ENCODE peak calls at places on chromosomes 3 and 15, in six cellular contexts. One of them, this sample, is unnamed.

GRCh38 chr3:195100903-195101591 is 169.9 kb downstream of the XXYLT1 start:
- DNase-seq in Calu3: no peak
- DNase-seq in IMR-90: peak
- DNase-seq in neural crest cell: no peak
- DNase-seq in body of pancreas: peak
- DNase-seq in mucosa of descending colon: no peak
- DNase-seq in this sample: peak

GRCh38 chr15:66103293-66103590 is 150.3 kb downstream of the MEGF11 start:
- DNase-seq in Calu3: no peak
- DNase-seq in body of pancreas: no peak
- DNase-seq in mucosa of descending colon: no peak
- DNase-seq in neural crest cell: no peak
- DNase-seq in IMR-90: no peak
- DNase-seq in this sample: no peak

GRCh38 chr15:73474785-73475184 is 31.8 kb downstream of the REC114 start:
- DNase-seq in mucosa of descending colon: no peak
- DNase-seq in Calu3: no peak
- DNase-seq in neural crest cell: no peak
- DNase-seq in IMR-90: no peak
- DNase-seq in body of pancreas: no peak
- DNase-seq in this sample: no peak

GRCh38 chr3:172616061-172616461 is 92.8 kb upstream of the TNFSF10 start:
- DNase-seq in body of pancreas: no peak
- DNase-seq in mucosa of descending colon: no peak
- DNase-seq in IMR-90: peak
- DNase-seq in Calu3: no peak
- DNase-seq in neural crest cell: no peak
- DNase-seq in this sample: no peak

GRCh38 chr3:188294823-188295487 is 141.0 kb downstream of the LPP start:
- DNase-seq in IMR-90: peak
- DNase-seq in Calu3: peak
- DNase-seq in neural crest cell: no peak
- DNase-seq in mucosa of descending colon: no peak
- DNase-seq in body of pancreas: peak
- DNase-seq in this sample: peak

GRCh38 chr15:84915011-84915958 is 30.8 kb downstream of the SLC28A1 start:
- DNase-seq in Calu3: peak
- DNase-seq in mucosa of descending colon: no peak
- DNase-seq in IMR-90: peak
- DNase-seq in body of pancreas: peak
- DNase-seq in neural crest cell: no peak
- DNase-seq in this sample: peak

GRCh38 chr15:45948226-45948625 is 313.4 kb downstream of the SQOR start:
- DNase-seq in neural crest cell: no peak
- DNase-seq in Calu3: no peak
- DNase-seq in IMR-90: no peak
- DNase-seq in body of pancreas: no peak
- DNase-seq in mucosa of descending colon: no peak
- DNase-seq in this sample: no peak

GRCh38 chr3:197522183-197522715 is 33.5 kb downstream of the BDH1 start:
- DNase-seq in mucosa of descending colon: peak
- DNase-seq in body of pancreas: no peak
- DNase-seq in IMR-90: no peak
- DNase-seq in Calu3: peak
- DNase-seq in neural crest cell: no peak
- DNase-seq in this sample: no peak

GRCh38 chr3:56131976-56132590 is 336.2 kb downstream of the ERC2 start:
- DNase-seq in Calu3: peak
- DNase-seq in mucosa of descending colon: no peak
- DNase-seq in body of pancreas: peak
- DNase-seq in IMR-90: peak
- DNase-seq in neural crest cell: no peak
- DNase-seq in this sample: peak

GRCh38 chr15:95024388-95024787 is 793.0 kb downstream of the MCTP2 start:
- DNase-seq in Calu3: peak
- DNase-seq in body of pancreas: no peak
- DNase-seq in neural crest cell: no peak
- DNase-seq in IMR-90: peak
- DNase-seq in mucosa of descending colon: no peak
- DNase-seq in this sample: peak

GRCh38 chr3:123586131-123586530 is 1.3 kb upstream of the HACD2 start:
- DNase-seq in neural crest cell: peak
- DNase-seq in Calu3: peak
- DNase-seq in body of pancreas: peak
- DNase-seq in mucosa of descending colon: peak
- DNase-seq in IMR-90: no peak
- DNase-seq in this sample: peak

GRCh38 chr15:60396964-60397771 is 618 bp downstream of the ANXA2 start:
- DNase-seq in neural crest cell: no peak
- DNase-seq in IMR-90: peak
- DNase-seq in Calu3: peak
- DNase-seq in mucosa of descending colon: peak
- DNase-seq in body of pancreas: peak
- DNase-seq in this sample: peak

GRCh38 chr3:18919158-18919557 is 229.2 kb upstream of the KCNH8 start:
- DNase-seq in mucosa of descending colon: no peak
- DNase-seq in neural crest cell: no peak
- DNase-seq in IMR-90: no peak
- DNase-seq in Calu3: no peak
- DNase-seq in body of pancreas: no peak
- DNase-seq in this sample: no peak

GRCh38 chr3:181629029-181629428 is 82.7 kb upstream of the SOX2 start:
- DNase-seq in neural crest cell: no peak
- DNase-seq in body of pancreas: no peak
- DNase-seq in Calu3: no peak
- DNase-seq in IMR-90: peak
- DNase-seq in mucosa of descending colon: no peak
- DNase-seq in this sample: peak

GRCh38 chr3:117719316-117719926 is 1009.8 kb downstream of the TUSC7 start:
- DNase-seq in neural crest cell: no peak
- DNase-seq in IMR-90: peak
- DNase-seq in body of pancreas: no peak
- DNase-seq in Calu3: peak
- DNase-seq in mucosa of descending colon: no peak
- DNase-seq in this sample: peak

GRCh38 chr15:56292546-56293316 is 49.1 kb upstream of the RFX7 start:
- DNase-seq in body of pancreas: no peak
- DNase-seq in Calu3: no peak
- DNase-seq in IMR-90: no peak
- DNase-seq in neural crest cell: no peak
- DNase-seq in mucosa of descending colon: no peak
- DNase-seq in this sample: no peak

GRCh38 chr3:69144631-69145244 is 22.3 kb upstream of the LMOD3 start:
- DNase-seq in body of pancreas: no peak
- DNase-seq in neural crest cell: no peak
- DNase-seq in IMR-90: no peak
- DNase-seq in mucosa of descending colon: no peak
- DNase-seq in Calu3: no peak
- DNase-seq in this sample: no peak

GRCh38 chr3:127152676-127153505 is 40.0 kb upstream of the PRR23E start:
- DNase-seq in body of pancreas: no peak
- DNase-seq in Calu3: no peak
- DNase-seq in neural crest cell: no peak
- DNase-seq in mucosa of descending colon: no peak
- DNase-seq in IMR-90: no peak
- DNase-seq in this sample: no peak

GRCh38 chr15:42921049-42921731 is 612 bp upstream of the TTBK2 start:
- DNase-seq in body of pancreas: peak
- DNase-seq in IMR-90: peak
- DNase-seq in Calu3: no peak
- DNase-seq in mucosa of descending colon: peak
- DNase-seq in neural crest cell: peak
- DNase-seq in this sample: peak

GRCh38 chr15:41930221-41930866 is 36.5 kb upstream of the SPTBN5 start:
- DNase-seq in Calu3: no peak
- DNase-seq in IMR-90: peak
- DNase-seq in neural crest cell: no peak
- DNase-seq in body of pancreas: peak
- DNase-seq in mucosa of descending colon: peak
- DNase-seq in this sample: peak

GRCh38 chr15:38254065-38254883 is 1.6 kb downstream of the SPRED1 start:
- DNase-seq in neural crest cell: no peak
- DNase-seq in body of pancreas: peak
- DNase-seq in Calu3: peak
- DNase-seq in IMR-90: peak
- DNase-seq in mucosa of descending colon: no peak
- DNase-seq in this sample: peak

GRCh38 chr15:40302288-40302886 is 5.3 kb downstream of the PLCB2 start:
- DNase-seq in Calu3: no peak
- DNase-seq in neural crest cell: no peak
- DNase-seq in body of pancreas: no peak
- DNase-seq in IMR-90: no peak
- DNase-seq in mucosa of descending colon: no peak
- DNase-seq in this sample: no peak

GRCh38 chr3:114067804-114068203 is 11.3 kb downstream of the QTRT2 start:
- DNase-seq in mucosa of descending colon: no peak
- DNase-seq in neural crest cell: no peak
- DNase-seq in IMR-90: no peak
- DNase-seq in body of pancreas: no peak
- DNase-seq in Calu3: no peak
- DNase-seq in this sample: no peak

GRCh38 chr3:161197855-161198836 is 23.0 kb upstream of the NMD3 start:
- DNase-seq in IMR-90: no peak
- DNase-seq in neural crest cell: no peak
- DNase-seq in body of pancreas: no peak
- DNase-seq in Calu3: no peak
- DNase-seq in mucosa of descending colon: no peak
- DNase-seq in this sample: no peak

GRCh38 chr3:86869536-86869935 is 121.4 kb downstream of the VGLL3 start:
- DNase-seq in IMR-90: no peak
- DNase-seq in mucosa of descending colon: no peak
- DNase-seq in body of pancreas: no peak
- DNase-seq in Calu3: no peak
- DNase-seq in neural crest cell: peak
- DNase-seq in this sample: no peak

GRCh38 chr3:155102329-155102728 is 22.2 kb downstream of the MME start:
- DNase-seq in body of pancreas: no peak
- DNase-seq in mucosa of descending colon: no peak
- DNase-seq in Calu3: no peak
- DNase-seq in neural crest cell: no peak
- DNase-seq in IMR-90: peak
- DNase-seq in this sample: no peak

GRCh38 chr3:58116161-58116955 is 94.4 kb downstream of the DNASE1L3 start:
- DNase-seq in body of pancreas: no peak
- DNase-seq in neural crest cell: no peak
- DNase-seq in Calu3: peak
- DNase-seq in IMR-90: no peak
- DNase-seq in mucosa of descending colon: peak
- DNase-seq in this sample: no peak

GRCh38 chr3:38379201-38379770 is 32.7 kb downstream of the XYLB start:
- DNase-seq in IMR-90: no peak
- DNase-seq in body of pancreas: no peak
- DNase-seq in neural crest cell: no peak
- DNase-seq in Calu3: no peak
- DNase-seq in mucosa of descending colon: no peak
- DNase-seq in this sample: no peak

DNA sequence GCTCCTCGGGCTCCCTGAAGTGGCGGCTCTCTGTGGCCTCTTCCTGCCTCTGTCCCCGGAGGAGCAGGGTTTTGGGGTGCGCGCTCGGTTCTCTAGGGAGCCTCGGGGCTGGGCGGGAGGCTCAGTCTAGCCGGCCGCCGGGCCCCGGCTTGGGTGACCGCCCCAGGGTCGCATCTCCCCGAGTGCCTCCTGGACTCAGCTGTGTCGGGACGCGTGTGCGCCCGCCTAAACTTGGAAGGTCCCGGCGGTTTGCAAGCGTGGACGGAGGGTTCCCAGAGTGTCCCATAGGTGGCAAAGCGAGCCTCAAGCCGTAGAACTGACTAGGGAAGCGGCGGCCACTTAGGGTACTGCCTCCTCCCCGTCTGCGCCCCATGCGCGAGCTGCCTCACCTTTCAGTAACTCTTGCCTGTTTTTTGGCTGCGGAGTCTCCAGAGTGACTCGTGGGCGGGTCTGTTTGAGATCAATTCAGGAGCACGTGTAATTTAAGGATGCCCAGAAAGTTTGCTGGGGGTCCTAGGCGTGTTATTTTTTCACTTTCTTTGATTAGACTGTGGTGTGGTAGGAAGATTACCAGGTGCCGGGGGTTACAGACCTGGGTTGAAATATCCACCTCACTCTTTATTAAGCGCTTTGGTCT is 690 bp downstream of the ACTL6A start:
- DNase-seq in Calu3: peak
- DNase-seq in IMR-90: peak
- DNase-seq in body of pancreas: peak
- DNase-seq in neural crest cell: peak
- DNase-seq in mucosa of descending colon: peak
- DNase-seq in this sample: peak
- TF ChIP-seq CTCF in Calu3: peak
- TF ChIP-seq CTCF in IMR-90: peak
- TF ChIP-seq CTCF in body of pancreas: peak
- TF ChIP-seq CTCF in neural crest cell: peak
- TF ChIP-seq CTCF in mucosa of descending colon: peak
- TF ChIP-seq CTCF in this sample: peak

GRCh38 chr15:76996526-76997401 is 1.8 kb downstream of the PSTPIP1 start:
- DNase-seq in neural crest cell: no peak
- DNase-seq in mucosa of descending colon: peak
- DNase-seq in body of pancreas: no peak
- DNase-seq in Calu3: peak
- DNase-seq in IMR-90: peak
- DNase-seq in this sample: peak
- TF ChIP-seq CTCF in neural crest cell: no peak
- TF ChIP-seq CTCF in mucosa of descending colon: no peak
- TF ChIP-seq CTCF in body of pancreas: no peak
- TF ChIP-seq CTCF in Calu3: no peak
- TF ChIP-seq CTCF in IMR-90: no peak
- TF ChIP-seq CTCF in this sample: no peak

DNA sequence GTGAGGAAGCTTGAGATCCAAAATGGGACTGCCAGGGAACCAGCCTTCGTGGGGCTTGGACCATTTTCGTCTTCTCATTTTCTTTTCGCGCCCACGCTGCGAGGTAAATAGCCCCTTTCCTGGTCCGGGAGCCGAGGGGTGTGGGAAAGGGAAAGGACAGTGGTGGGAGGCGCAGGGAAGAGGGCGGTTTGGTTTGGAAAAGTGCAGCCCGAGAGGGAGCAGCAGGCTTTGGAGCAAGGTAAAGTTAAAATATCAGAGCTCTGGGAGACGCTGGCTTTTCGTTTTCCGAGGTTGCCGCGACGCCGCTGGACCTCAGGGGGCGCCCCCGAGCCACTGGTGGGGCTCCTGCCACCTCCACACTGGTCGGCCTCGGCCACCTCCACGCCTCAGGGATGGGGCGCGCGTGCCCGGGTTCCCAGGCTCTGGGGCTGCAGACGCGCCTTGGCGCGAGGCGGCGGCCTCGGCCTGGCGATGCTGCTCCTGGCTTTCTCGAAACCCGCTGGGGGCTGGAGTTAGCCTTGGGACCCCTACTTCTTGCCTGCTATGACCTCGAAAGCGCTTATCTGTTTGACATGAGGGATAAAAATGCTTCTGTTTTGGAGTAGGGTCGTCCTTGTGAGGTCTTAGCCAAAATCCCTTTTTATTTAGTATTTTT is 3.2 kb downstream of the PTPRG start:
- DNase-seq in Calu3: peak
- DNase-seq in neural crest cell: peak
- DNase-seq in IMR-90: peak
- DNase-seq in body of pancreas: peak
- DNase-seq in mucosa of descending colon: peak
- DNase-seq in this sample: peak
- TF ChIP-seq CTCF in Calu3: no peak
- TF ChIP-seq CTCF in neural crest cell: peak
- TF ChIP-seq CTCF in IMR-90: peak
- TF ChIP-seq CTCF in body of pancreas: peak
- TF ChIP-seq CTCF in mucosa of descending colon: peak
- TF ChIP-seq CTCF in this sample: peak

GRCh38 chr15:29695486-29696167 is 126.6 kb downstream of the TJP1 start:
- DNase-seq in Calu3: no peak
- DNase-seq in mucosa of descending colon: no peak
- DNase-seq in neural crest cell: no peak
- DNase-seq in body of pancreas: no peak
- DNase-seq in IMR-90: no peak
- DNase-seq in this sample: no peak
- TF ChIP-seq CTCF in Calu3: no peak
- TF ChIP-seq CTCF in mucosa of descending colon: no peak
- TF ChIP-seq CTCF in neural crest cell: no peak
- TF ChIP-seq CTCF in body of pancreas: no peak
- TF ChIP-seq CTCF in IMR-90: no peak
- TF ChIP-seq CTCF in this sample: no peak